ENCODE peak calls at places on chromosomes 13 and 19, in ten cellular contexts. R is GM04504; C is gastrocnemius medialis; M is NCI-H187; B is T-cell; V is NCI-H774; Q is stimulated activated CD4-positive, alpha-beta T cell treated with anti-CD3 and anti-CD28 coated beads, Interleukin-15, amount 100 ng/mL, for 48 hours; J is MG63; T is pancreas; F is lower leg skin. Z is an unnamed sample.

GRCh38 chr19:41350735-41351338 is 2.9 kb downstream of the TGFB1 start:
- DNase-seq in M (no peak), J (peak; percentile 39), T (no peak), C (no peak), Q (no peak), R (no peak), F (no peak), B (no peak), V (no peak), Z (no peak)

GRCh38 chr19:30170081-30170480 is 202.1 kb upstream of the ZNF536 start:
- DNase-seq in T (no peak), F (no peak), R (no peak), Q (no peak), V (no peak), B (no peak), M (no peak), J (no peak), C (no peak), Z (no peak)

GRCh38 chr19:31338069-31338767 is 11.0 kb downstream of the TSHZ3 start:
- DNase-seq in C (no peak), Q (no peak), R (no peak), M (no peak), F (no peak), V (no peak), J (peak; percentile 31), T (no peak), B (no peak), Z (peak; percentile 40)

GRCh38 chr19:2726904-2727639 is 5.9 kb upstream of the DIRAS1 start:
- DNase-seq in C (no peak), T (no peak), F (no peak), B (no peak), Q (no peak), J (no peak), R (no peak), V (no peak), M (no peak), Z (no peak)

GRCh38 chr19:6376512-6377193 is 920 bp upstream of the PSPN start:
- DNase-seq in M (no peak), T (no peak), B (no peak), F (no peak), C (no peak), J (no peak), V (no peak), Q (no peak), R (no peak), Z (no peak)

GRCh38 chr13:44879452-44880058 is 109.7 kb downstream of the NUFIP1 start:
- DNase-seq in T (no peak), M (no peak), F (no peak), J (peak; percentile 30), B (no peak), R (no peak), Q (no peak), C (no peak), V (no peak), Z (peak; percentile 52)

GRCh38 chr19:7268737-7269098 is 25.5 kb downstream of the INSR start:
- DNase-seq in F (no peak), R (no peak), C (no peak), Q (no peak), T (no peak), M (no peak), B (no peak), V (no peak), J (no peak), Z (no peak)

GRCh38 chr19:28221736-28222135 is 991.2 kb downstream of the UQCRFS1 start:
- DNase-seq in F (no peak), J (no peak), T (no peak), M (no peak), R (no peak), C (no peak), B (no peak), Q (no peak), V (no peak), Z (no peak)

GRCh38 chr13:108993346-108993745 is 363.9 kb downstream of the MYO16 start:
- DNase-seq in R (no peak), Q (no peak), M (no peak), F (no peak), B (no peak), J (no peak), V (no peak), T (no peak), C (no peak), Z (no peak)

GRCh38 chr19:311813-312261 is 20.6 kb upstream of the PLPP2 start:
- DNase-seq in C (no peak), F (no peak), Q (no peak), B (no peak), R (no peak), V (no peak), M (no peak), T (no peak), J (no peak), Z (no peak)